ENCODE peak calls at places on chromosomes 12 and 14, in seven cellular contexts. J is K562, E is HCT116, U is HepG2, P is SK-N-SH, T is GM12878, H is H1. D is an unnamed sample.

GRCh38 chr12:116143883-116144266 is 133.6 kb downstream of the MED13L start:
- DNase-seq in J (no peak), E (no peak), U (no peak), P (no peak), T (no peak), H (no peak), D (no peak)

GRCh38 chr12:24507827-24508226 is 441.1 kb downstream of the BCAT1 start:
- DNase-seq in J (no peak), E (no peak), U (no peak), P (no peak), T (no peak), H (no peak), D (no peak)

GRCh38 chr12:31361730-31362114 is 35.8 kb upstream of the SINHCAF start:
- DNase-seq in J (no peak), E (no peak), U (no peak), P (no peak), T (no peak), H (no peak), D (no peak)

GRCh38 chr12:76024102-76024781 is 7.3 kb downstream of the PHLDA1 start:
- DNase-seq in J (no peak), E (no peak), U (no peak), P (no peak), T (no peak), H (no peak), D (no peak)

GRCh38 chr14:70192915-70193314 is 4.2 kb upstream of the SLC8A3 start:
- DNase-seq in J (no peak), E (no peak), U (peak; percentile 10), P (peak; percentile 29), T (no peak), H (no peak), D (no peak)

GRCh38 chr12:95216704-95217376 is 427 bp downstream of the FGD6 start:
- DNase-seq in J (no peak), E (no peak), U (peak; percentile 27), P (peak; percentile 50), T (no peak), H (no peak), D (peak; percentile 39)

GRCh38 chr12:1369460-1369859 is 224.9 kb downstream of the FBXL14 start:
- DNase-seq in J (no peak), E (no peak), U (no peak), P (no peak), T (no peak), H (no peak), D (no peak)

GRCh38 chr12:110224379-110225304 is 56.4 kb upstream of the ATP2A2 start:
- DNase-seq in J (no peak), E (no peak), U (peak; percentile 52), P (peak; percentile 26), T (no peak), H (no peak), D (peak; percentile 31)

GRCh38 chr12:64713372-64713771 is 45.8 kb downstream of the GNS start:
- DNase-seq in J (no peak), E (no peak), U (no peak), P (no peak), T (no peak), H (no peak), D (no peak)

GRCh38 chr12:56223571-56224101 is 506 bp upstream of the NABP2 start:
- DNase-seq in J (no peak), E (no peak), U (no peak), P (no peak), T (no peak), H (no peak), D (no peak)

GRCh38 chr14:80787876-80788275 is 153.7 kb downstream of the CEP128 start:
- DNase-seq in J (no peak), E (no peak), U (no peak), P (no peak), T (no peak), H (no peak), D (no peak)

GRCh38 chr12:98743362-98743953 is 98.4 kb downstream of the APAF1 start:
- DNase-seq in J (peak; percentile 34), E (peak; percentile 21), U (peak; percentile 30), P (peak; percentile 68), T (no peak), H (peak; percentile 63), D (no peak)

GRCh38 chr12:111812881-111813741 is 28.9 kb upstream of the MAPKAPK5 start:
- DNase-seq in J (peak; percentile 85), E (peak; percentile 76), U (peak; percentile 80), P (peak; percentile 85), T (peak; percentile 44), H (peak; percentile 76), D (peak; percentile 67)

GRCh38 chr12:64826234-64826633 is 1.8 kb downstream of the TBC1D30 start:
- DNase-seq in J (peak; percentile 34), E (no peak), U (no peak), P (peak; percentile 26), T (peak; percentile 66), H (peak; percentile 86), D (peak; percentile 15)

GRCh38 chr12:47156167-47156736 is 76.5 kb upstream of the AMIGO2 start:
- DNase-seq in J (no peak), E (no peak), U (no peak), P (no peak), T (no peak), H (no peak), D (no peak)

GRCh38 chr14:29927596-29928341 is at the start of gene PRKD1:
- DNase-seq in J (peak; percentile 71), E (no peak), U (peak; percentile 28), P (peak; percentile 83), T (no peak), H (peak; percentile 81), D (no peak)

GRCh38 chr14:32457213-32457920 is 128.3 kb downstream of the AKAP6 start:
- DNase-seq in J (no peak), E (no peak), U (no peak), P (peak; percentile 68), T (no peak), H (no peak), D (no peak)
- TF ChIP-seq JUND in J (no peak), E (no peak), U (no peak), P (peak; percentile 95), T (no peak), H (no peak), D (no peak)

GRCh38 chr14:23932639-23933038 is 20.9 kb upstream of the DHRS4 start:
- DNase-seq in J (peak; percentile 27), E (no peak), U (no peak), P (no peak), T (no peak), H (no peak), D (no peak)

GRCh38 chr14:23930742-23931141 is 22.8 kb upstream of the DHRS4 start:
- DNase-seq in J (no peak), E (no peak), U (no peak), P (no peak), T (no peak), H (no peak), D (no peak)

GRCh38 chr14:23933706-23934105 is 19.9 kb upstream of the DHRS4 start:
- DNase-seq in J (no peak), E (no peak), U (no peak), P (no peak), T (no peak), H (no peak), D (no peak)

GRCh38 chr14:23933108-23933507 is 20.5 kb upstream of the DHRS4 start:
- DNase-seq in J (no peak), E (no peak), U (no peak), P (no peak), T (no peak), H (no peak), D (no peak)

GRCh38 chr14:23931705-23932314 is 21.8 kb upstream of the DHRS4 start:
- DNase-seq in J (no peak), E (no peak), U (no peak), P (no peak), T (no peak), H (no peak), D (no peak)
- TF ChIP-seq JUND in J (peak; percentile 16), E (no peak), U (no peak), P (no peak), T (no peak), H (no peak), D (no peak)

DNA sequence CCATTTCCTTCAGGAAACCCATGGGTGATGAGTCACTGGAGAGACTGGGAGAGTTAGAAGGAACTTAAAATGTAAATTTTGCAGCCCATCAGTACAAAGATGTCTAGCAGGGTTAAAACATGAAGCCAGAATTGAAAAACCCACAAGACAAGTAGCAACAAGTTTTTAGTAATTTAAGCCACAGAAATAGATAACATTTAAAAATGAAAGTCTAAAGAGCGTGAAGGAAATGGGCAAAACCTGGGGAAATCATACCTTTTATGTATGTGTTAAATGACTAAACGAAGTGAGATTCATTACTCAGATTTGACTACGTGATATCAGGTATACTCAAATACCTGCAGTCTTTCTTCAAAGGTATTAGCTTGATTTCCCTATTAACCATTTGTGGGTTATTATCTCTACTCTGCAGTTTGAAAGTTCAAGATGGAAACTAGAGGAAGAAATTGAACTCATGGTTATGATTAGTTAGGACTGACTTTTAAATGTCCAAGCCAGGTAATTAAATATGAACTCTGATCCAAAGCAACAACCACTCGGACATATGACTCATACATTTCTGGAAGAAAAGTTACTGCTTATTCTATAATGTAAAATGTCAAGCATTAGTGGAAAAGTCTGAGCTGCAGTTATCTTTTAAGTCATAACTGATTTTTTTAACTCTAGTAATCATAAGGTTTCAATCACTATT is 84.1 kb downstream of the ITPR2 start:
- DNase-seq in J (no peak), E (no peak), U (no peak), P (no peak), T (peak; percentile 86), H (no peak), D (no peak)
- TF ChIP-seq JUND in J (no peak), E (no peak), U (no peak), P (peak; percentile 93), T (no peak), H (peak; percentile 17), D (no peak)

GRCh38 chr12:113751513-113751912 is 214.6 kb downstream of the RBM19 start:
- DNase-seq in J (no peak), E (no peak), U (no peak), P (no peak), T (no peak), H (no peak), D (no peak)

GRCh38 chr12:113756609-113757008 is 209.5 kb downstream of the RBM19 start:
- DNase-seq in J (no peak), E (no peak), U (no peak), P (no peak), T (no peak), H (no peak), D (no peak)

GRCh38 chr12:113757223-113758002 is 208.7 kb downstream of the RBM19 start:
- DNase-seq in J (no peak), E (peak; percentile 4), U (no peak), P (no peak), T (no peak), H (no peak), D (peak; percentile 58)

GRCh38 chr12:113758165-113758924 is 207.8 kb downstream of the RBM19 start:
- DNase-seq in J (peak; percentile 50), E (no peak), U (no peak), P (no peak), T (no peak), H (no peak), D (no peak)

DNA sequence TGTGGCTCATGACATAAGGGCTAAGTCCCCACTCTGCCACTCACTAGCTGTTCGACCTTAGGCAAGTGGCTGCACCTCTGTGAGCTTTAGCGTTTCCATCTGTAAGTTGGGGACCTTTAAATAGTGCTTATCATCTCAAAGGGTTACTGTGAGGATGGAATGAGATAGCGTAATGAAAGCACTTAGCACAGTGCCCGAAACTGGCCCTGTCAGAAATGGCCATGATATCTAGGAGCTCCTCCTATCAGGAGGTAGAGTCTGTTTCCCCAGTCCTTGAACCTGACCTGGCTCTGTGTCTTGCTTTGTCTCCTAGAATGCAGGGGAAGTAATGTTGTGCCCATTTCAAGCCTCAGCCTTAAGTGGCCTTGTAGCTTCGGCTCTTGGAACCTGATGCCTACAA is 211.0 kb downstream of the RBM19 start:
- DNase-seq in J (peak; percentile 46), E (no peak), U (no peak), P (no peak), T (no peak), H (no peak), D (no peak)
- TF ChIP-seq JUND in J (no peak), E (no peak), U (no peak), P (no peak), T (no peak), H (no peak), D (no peak)

D was measured in T47D.